ENCODE peak calls at places on chromosome 12, in ten cellular contexts. A is upper lobe of left lung, C is IMR-90, M is heart left ventricle, H is HCT116, I is A549, F is body of pancreas, L is HepG2, E is right lobe of liver, K is K562. N is an unnamed sample.

GRCh38 chr12:79378496-79378895 is 312.3 kb downstream of the PAWR start:
- ATAC-seq in A (no peak), C (no peak), M (no peak), H (no peak), I (no peak), F (no peak), L (no peak), E (no peak), K (no peak), N (no peak)

GRCh38 chr12:120835304-120835612 is 68.9 kb downstream of the SPPL3 start:
- ATAC-seq in A (no peak), C (peak; percentile 38), M (no peak), H (no peak), I (no peak), F (no peak), L (no peak), E (no peak), K (no peak), N (no peak)

GRCh38 chr12:89166525-89166934 is 185.8 kb downstream of the DUSP6 start:
- ATAC-seq in A (peak; percentile 57), C (no peak), M (peak; percentile 52), H (no peak), I (no peak), F (no peak), L (no peak), E (peak; percentile 2), K (no peak), N (no peak)

GRCh38 chr12:15227004-15227679 is 5.9 kb upstream of the RERG start:
- ATAC-seq in A (peak; percentile 75), C (peak; percentile 81), M (no peak), H (peak; percentile 81), I (peak; percentile 91), F (peak; percentile 76), L (peak; percentile 88), E (peak; percentile 71), K (no peak), N (no peak)

GRCh38 chr12:58728397-58728796 is 191.9 kb downstream of the LRIG3 start:
- ATAC-seq in A (no peak), C (peak; percentile 67), M (no peak), H (no peak), I (peak; percentile 79), F (no peak), L (no peak), E (no peak), K (no peak), N (no peak)

GRCh38 chr12:123723011-123723410 is 10.9 kb downstream of the ATP6V0A2 start:
- ATAC-seq in A (no peak), C (peak; percentile 80), M (no peak), H (no peak), I (no peak), F (no peak), L (no peak), E (no peak), K (no peak), N (no peak)

GRCh38 chr12:2323538-2324261 is 270.9 kb downstream of the CACNA1C start:
- ATAC-seq in A (peak; percentile 23), C (peak; percentile 37), M (peak; percentile 75), H (no peak), I (no peak), F (no peak), L (no peak), E (no peak), K (no peak), N (no peak)

GRCh38 chr12:9118161-9118560 is 2.4 kb upstream of the A2M start:
- ATAC-seq in A (peak; percentile 90), C (no peak), M (peak; percentile 13), H (no peak), I (no peak), F (no peak), L (no peak), E (no peak), K (no peak), N (peak; percentile 65)

DNA sequence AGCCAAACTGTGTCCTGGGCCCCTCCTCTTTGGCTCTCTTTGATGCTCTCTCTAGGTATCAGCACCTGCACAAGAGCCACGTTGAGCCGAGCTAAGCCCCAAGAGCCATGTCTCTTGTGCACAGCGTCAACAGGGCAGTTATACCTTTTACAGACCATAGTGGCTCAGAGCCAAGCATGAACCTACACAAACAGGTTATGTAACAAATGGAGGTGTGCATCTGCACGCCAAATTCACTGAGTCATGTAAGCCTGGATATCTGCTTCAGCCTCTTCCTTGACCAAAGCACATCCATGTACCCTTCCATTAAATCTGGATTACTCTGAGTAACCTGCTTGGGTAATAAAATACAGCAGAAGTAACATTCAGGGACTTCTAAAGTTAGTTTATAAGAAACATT is 509.7 kb downstream of the NAV3 start:
- ATAC-seq in A (no peak), C (no peak), M (no peak), H (no peak), I (no peak), F (no peak), L (no peak), E (no peak), K (no peak), N (no peak)
- TF ChIP-seq POLR2A in A (no peak), C (no peak), M (no peak), H (no peak), I (no peak), F (no peak), L (no peak), E (no peak), K (no peak), N (no peak)

GRCh38 chr12:47819544-47819901 is 180 bp downstream of the HDAC7 start:
- ATAC-seq in A (peak; percentile 18), C (peak; percentile 18), M (no peak), H (peak; percentile 43), I (peak; percentile 6), F (peak; percentile 28), L (peak; percentile 13), E (peak; percentile 11), K (peak; percentile 30), N (peak; percentile 4)

GRCh38 chr12:47819902-47820630 is at the start of gene HDAC7:
- ATAC-seq in A (peak; percentile 78), C (peak; percentile 53), M (peak; percentile 74), H (peak; percentile 69), I (peak; percentile 52), F (peak; percentile 83), L (peak; percentile 47), E (peak; percentile 68), K (peak; percentile 82), N (peak; percentile 78)

GRCh38 chr12:47818382-47818700 is 1.4 kb downstream of the HDAC7 start:
- ATAC-seq in A (no peak), C (no peak), M (no peak), H (no peak), I (peak; percentile 1), F (no peak), L (peak; percentile 1), E (no peak), K (peak; percentile 8), N (no peak)

GRCh38 chr12:47818007-47818376 is 1.7 kb downstream of the HDAC7 start:
- ATAC-seq in A (no peak), C (no peak), M (no peak), H (no peak), I (no peak), F (no peak), L (no peak), E (no peak), K (no peak), N (no peak)

DNA sequence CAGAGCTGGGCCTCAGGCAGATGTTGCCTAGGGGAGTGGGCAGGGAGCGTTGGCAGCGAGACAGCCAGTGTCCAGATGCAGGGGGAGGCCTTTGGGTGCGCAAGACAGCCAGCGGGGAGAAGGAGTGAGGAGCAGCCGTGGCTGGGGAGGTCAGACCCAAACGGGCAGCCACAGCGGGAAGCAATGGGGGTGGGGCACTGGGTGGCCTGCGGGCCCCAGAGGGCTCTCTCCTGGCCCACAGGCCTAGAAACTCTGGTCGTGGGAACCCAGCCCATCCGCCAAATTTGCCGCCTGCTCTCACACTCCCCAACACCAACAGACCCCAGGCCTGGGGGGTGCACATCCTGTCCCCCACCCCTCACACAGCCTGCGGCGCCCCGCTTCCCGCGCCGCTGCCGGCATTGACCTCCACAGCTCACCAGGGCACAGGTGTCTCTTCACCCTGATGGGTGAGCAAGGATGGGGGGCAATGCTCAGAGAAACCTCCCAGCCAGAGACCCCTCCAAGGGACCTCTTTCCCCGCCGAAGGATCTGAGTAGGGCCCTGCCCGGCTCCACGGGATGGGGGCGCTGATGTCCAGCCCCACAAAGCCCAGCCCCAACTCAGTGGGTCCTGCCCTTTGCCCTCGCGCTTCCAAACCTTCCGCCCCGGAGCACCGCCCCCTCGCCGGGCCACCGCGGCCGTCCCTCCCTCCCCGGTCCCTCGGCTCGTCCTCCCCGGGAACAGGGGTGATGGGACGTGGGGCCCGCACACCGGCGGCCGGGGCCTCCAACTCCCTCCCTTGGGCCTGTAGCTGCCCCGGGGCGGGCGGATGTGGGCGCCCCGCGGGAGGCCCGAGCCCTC is 781 bp downstream of the HDAC7 start:
- ATAC-seq in A (peak; percentile 51), C (peak; percentile 8), M (peak; percentile 8), H (peak; percentile 18), I (peak; percentile 57), F (peak; percentile 28), L (peak; percentile 56), E (peak; percentile 59), K (peak; percentile 74), N (peak; percentile 12)
- TF ChIP-seq POLR2A in A (peak; percentile 69), C (no peak), M (no peak), H (no peak), I (peak; percentile 11), F (peak; percentile 43), L (no peak), E (peak; percentile 46), K (no peak), N (no peak)

GRCh38 chr12:6689000-6689882 is at the start of gene ZNF384:
- ATAC-seq in A (peak; percentile 94), C (peak; percentile 83), M (peak; percentile 96), H (peak; percentile 85), I (peak; percentile 92), F (peak; percentile 92), L (peak; percentile 88), E (peak; percentile 92), K (peak; percentile 88), N (peak; percentile 95)
- TF ChIP-seq POLR2A in A (peak; percentile 60), C (peak; percentile 81), M (no peak), H (peak; percentile 62), I (peak; percentile 59), F (peak; percentile 75), L (peak; percentile 57), E (peak; percentile 61), K (peak; percentile 77), N (peak; percentile 60)

GRCh38 chr12:46385439-46385838 is 12.9 kb upstream of the SLC38A2 start:
- ATAC-seq in A (no peak), C (no peak), M (no peak), H (no peak), I (no peak), F (no peak), L (peak; percentile 37), E (peak; percentile 7), K (peak; percentile 9), N (no peak)

GRCh38 chr12:46384451-46385301 is 12.1 kb upstream of the SLC38A2 start:
- ATAC-seq in A (no peak), C (no peak), M (no peak), H (no peak), I (no peak), F (no peak), L (no peak), E (no peak), K (no peak), N (no peak)

GRCh38 chr12:46382425-46382973 is 9.9 kb upstream of the SLC38A2 start:
- ATAC-seq in A (no peak), C (no peak), M (no peak), H (no peak), I (no peak), F (no peak), L (no peak), E (no peak), K (no peak), N (no peak)

GRCh38 chr12:46382974-46383653 is 10.5 kb upstream of the SLC38A2 start:
- ATAC-seq in A (peak; percentile 95), C (peak; percentile 81), M (peak; percentile 92), H (peak; percentile 85), I (peak; percentile 86), F (peak; percentile 88), L (peak; percentile 87), E (peak; percentile 80), K (peak; percentile 87), N (peak; percentile 93)

GRCh38 chr12:46383654-46384450 is 11.3 kb upstream of the SLC38A2 start:
- ATAC-seq in A (peak; percentile 94), C (peak; percentile 71), M (peak; percentile 94), H (peak; percentile 69), I (peak; percentile 84), F (peak; percentile 78), L (peak; percentile 84), E (peak; percentile 79), K (peak; percentile 67), N (peak; percentile 90)
- TF ChIP-seq POLR2A in A (peak; percentile 88), C (peak; percentile 90), M (no peak), H (peak; percentile 44), I (peak; percentile 36), F (peak; percentile 93), L (peak; percentile 77), E (peak; percentile 93), K (peak; percentile 70), N (peak; percentile 81)

N was measured in gastroesophageal sphincter.